ENCODE peak calls at places on chromosomes 1 and 21, in seven cellular contexts. L, Q, O, V, T, P and H are unnamed samples.

GRCh38 chr1:165070675-165071074 is 285.8 kb downstream of the LMX1A start:
- DNase-seq in L (no peak), V (no peak), Q (no peak), T (no peak), O (no peak), P (no peak), H (no peak)

GRCh38 chr1:247293047-247293446 is 37.2 kb downstream of the VN1R5 start:
- DNase-seq in V (no peak), O (no peak), Q (peak), T (no peak), P (peak), L (no peak), H (no peak)

GRCh38 chr1:163875214-163875926 is 553.6 kb downstream of the NUF2 start:
- DNase-seq in V (peak), T (peak), O (no peak), P (no peak), Q (no peak), L (no peak), H (no peak)

GRCh38 chr21:45122432-45123132 is 48.2 kb downstream of the ADARB1 start:
- DNase-seq in L (peak), O (no peak), V (no peak), Q (no peak), P (no peak), T (no peak), H (no peak)

GRCh38 chr1:63466759-63467158 is 56.3 kb downstream of the ITGB3BP start:
- DNase-seq in Q (no peak), P (peak), L (no peak), O (no peak), V (no peak), T (no peak), H (no peak)

GRCh38 chr1:92567211-92567868 is 80.6 kb upstream of the GFI1 start:
- DNase-seq in Q (no peak), V (peak), T (no peak), P (no peak), O (no peak), L (no peak), H (no peak)

GRCh38 chr21:19523731-19524130 is 1120.1 kb upstream of the TMPRSS15 start:
- DNase-seq in V (peak), O (no peak), T (no peak), P (no peak), Q (no peak), L (no peak), H (no peak)

GRCh38 chr1:69523032-69523431 is 44.7 kb upstream of the LRRC7 start:
- DNase-seq in Q (peak), T (no peak), V (peak), P (no peak), O (no peak), L (no peak), H (no peak)

GRCh38 chr1:104874044-104874443 is 1124.3 kb downstream of the AMY1C start:
- DNase-seq in P (no peak), Q (no peak), L (no peak), V (no peak), T (no peak), O (no peak), H (no peak)

GRCh38 chr1:220316291-220316690 is 44.0 kb upstream of the RAB3GAP2 start:
- DNase-seq in V (no peak), O (no peak), Q (no peak), T (no peak), P (no peak), L (no peak), H (no peak)

GRCh38 chr1:113109908-113110554 is 37.0 kb downstream of the LRIG2 start:
- DNase-seq in V (peak), O (no peak), L (no peak), T (peak), Q (peak), P (no peak), H (no peak)

GRCh38 chr1:10832703-10833102 is 36.3 kb upstream of the CASZ1 start:
- DNase-seq in L (no peak), V (peak), T (no peak), P (no peak), Q (no peak), O (no peak), H (no peak)

GRCh38 chr1:154384650-154385557 is 20.2 kb upstream of the IL6R start:
- DNase-seq in L (no peak), P (no peak), O (no peak), T (no peak), V (no peak), Q (no peak), H (no peak)

GRCh38 chr1:75630998-75631397 is 20.1 kb upstream of the SLC44A5 start:
- DNase-seq in T (no peak), O (no peak), L (no peak), Q (no peak), V (no peak), P (no peak), H (no peak)

GRCh38 chr1:234495231-234495990 is 16.4 kb upstream of the TARBP1 start:
- DNase-seq in Q (peak), P (no peak), V (peak), O (no peak), L (peak), T (no peak), H (no peak)

GRCh38 chr1:231232870-231233734 is 7.9 kb upstream of the GNPAT start:
- DNase-seq in O (no peak), Q (no peak), T (no peak), V (no peak), P (no peak), L (peak), H (no peak)

GRCh38 chr1:231194843-231195516 is 33.1 kb downstream of the TRIM67 start:
- DNase-seq in V (no peak), T (no peak), P (no peak), Q (no peak), O (peak), L (no peak), H (no peak)

GRCh38 chr1:81808760-81809159 is 8.0 kb downstream of the ADGRL2 start:
- DNase-seq in P (peak), O (peak), L (no peak), T (no peak), Q (no peak), V (no peak), H (no peak)

GRCh38 chr1:78055565-78056132 is 9.9 kb downstream of the GIPC2 start:
- DNase-seq in V (no peak), O (no peak), T (no peak), Q (no peak), P (no peak), L (no peak), H (no peak)

GRCh38 chr1:29903767-29904166 is 667.4 kb downstream of the PTPRU start:
- DNase-seq in Q (no peak), P (no peak), V (no peak), T (no peak), O (no peak), L (no peak), H (no peak)

GRCh38 chr1:190474587-190475305 is 2.9 kb downstream of the BRINP3 start:
- DNase-seq in T (no peak), O (no peak), V (no peak), Q (no peak), L (no peak), P (peak), H (no peak)

GRCh38 chr1:150165622-150166612 is 16.2 kb downstream of the PLEKHO1 start:
- DNase-seq in O (peak), Q (no peak), V (peak), T (peak), P (peak), L (peak), H (no peak)

GRCh38 chr1:189429610-189430009 is 1048.1 kb downstream of the BRINP3 start:
- DNase-seq in T (no peak), L (peak), O (no peak), Q (peak), V (no peak), P (peak), H (no peak)

GRCh38 chr1:14733053-14733778 is 134.7 kb downstream of the KAZN start:
- DNase-seq in T (no peak), L (peak), P (peak), V (peak), Q (no peak), O (peak), H (no peak)

GRCh38 chr1:66354311-66354922 is 179.5 kb upstream of the SGIP1 start:
- DNase-seq in P (peak), Q (no peak), T (no peak), V (no peak), O (no peak), L (no peak), H (no peak)

GRCh38 chr1:32768110-32768857 is 48.9 kb downstream of the YARS1 start:
- DNase-seq in O (no peak), Q (no peak), V (no peak), P (no peak), L (no peak), T (no peak), H (no peak)

GRCh38 chr1:32771561-32772280 is 45.4 kb downstream of the YARS1 start:
- DNase-seq in Q (no peak), T (no peak), P (peak), L (no peak), V (no peak), O (no peak), H (no peak)

GRCh38 chr1:32770741-32771548 is 46.2 kb downstream of the YARS1 start:
- DNase-seq in O (no peak), P (no peak), L (no peak), T (no peak), V (no peak), Q (no peak), H (no peak)

GRCh38 chr1:32769524-32770220 is 47.5 kb downstream of the YARS1 start:
- DNase-seq in V (peak), T (no peak), L (no peak), P (no peak), Q (no peak), O (no peak), H (no peak)

GRCh38 chr1:32770221-32770731 is 46.9 kb downstream of the YARS1 start:
- DNase-seq in P (no peak), Q (no peak), V (no peak), O (no peak), T (no peak), L (no peak), H (no peak)
- H3K27ac ChIP-seq in P (peak), Q (no peak), V (peak), O (no peak), T (no peak), L (no peak), H (no peak)

GRCh38 chr1:6512908-6513280 is 21.4 kb upstream of the PLEKHG5 start:
- DNase-seq in V (no peak), L (no peak), T (no peak), Q (no peak), P (no peak), O (peak), H (no peak)

GRCh38 chr1:6511056-6511455 is 19.6 kb upstream of the PLEKHG5 start:
- DNase-seq in V (no peak), O (no peak), Q (no peak), P (no peak), T (no peak), L (no peak), H (no peak)

GRCh38 chr1:6511461-6512244 is 20.2 kb upstream of the PLEKHG5 start:
- DNase-seq in Q (no peak), O (no peak), P (no peak), V (no peak), T (no peak), L (no peak), H (no peak)

GRCh38 chr1:6512245-6512907 is 20.9 kb upstream of the PLEKHG5 start:
- DNase-seq in O (peak), V (no peak), Q (no peak), L (no peak), T (no peak), P (no peak), H (no peak)

DNA sequence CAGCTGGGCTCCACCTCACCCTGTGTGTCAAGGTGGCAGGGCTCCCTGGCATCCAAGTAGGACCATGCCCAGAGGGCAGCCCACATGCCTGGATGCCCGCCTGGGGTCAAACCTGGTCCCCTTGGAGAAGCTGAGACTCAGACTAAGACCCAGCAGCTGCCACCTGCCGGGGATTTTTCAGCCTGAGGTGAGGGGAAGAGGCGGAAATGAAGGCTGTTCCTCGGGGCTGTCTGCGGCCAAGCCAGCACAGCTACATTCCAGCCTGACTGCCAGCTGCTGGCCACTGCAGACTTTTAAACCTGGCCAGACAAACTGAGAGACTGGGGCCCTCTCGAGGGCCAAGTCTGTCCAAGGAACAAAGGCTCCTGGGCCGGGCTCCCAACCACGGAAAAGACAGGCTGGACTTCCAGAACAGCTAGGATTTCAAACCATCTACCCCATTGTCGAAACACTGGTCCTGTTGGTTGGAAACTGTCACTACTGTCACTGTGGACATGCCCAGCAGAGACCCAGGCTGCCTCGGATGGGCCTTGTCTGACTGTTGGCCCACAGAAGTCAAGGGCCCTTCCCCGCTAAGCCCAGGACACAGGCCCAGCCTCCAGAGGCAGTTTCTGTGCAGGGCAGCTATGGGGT is 21.9 kb upstream of the PLEKHG5 start:
- DNase-seq in V (no peak), P (no peak), Q (no peak), O (peak), L (no peak), T (no peak), H (no peak)
- TF ChIP-seq CTCF in V (no peak), P (no peak), Q (no peak), O (peak), L (no peak), T (no peak), H (no peak)

GRCh38 chr1:1143636-1144035 is 27.7 kb upstream of the C1orf159 start:
- DNase-seq in P (no peak), Q (no peak), V (no peak), O (no peak), L (no peak), T (no peak), H (no peak)
- H3K27ac ChIP-seq in P (no peak), Q (no peak), V (peak), O (no peak), L (peak), T (no peak), H (no peak)

DNA sequence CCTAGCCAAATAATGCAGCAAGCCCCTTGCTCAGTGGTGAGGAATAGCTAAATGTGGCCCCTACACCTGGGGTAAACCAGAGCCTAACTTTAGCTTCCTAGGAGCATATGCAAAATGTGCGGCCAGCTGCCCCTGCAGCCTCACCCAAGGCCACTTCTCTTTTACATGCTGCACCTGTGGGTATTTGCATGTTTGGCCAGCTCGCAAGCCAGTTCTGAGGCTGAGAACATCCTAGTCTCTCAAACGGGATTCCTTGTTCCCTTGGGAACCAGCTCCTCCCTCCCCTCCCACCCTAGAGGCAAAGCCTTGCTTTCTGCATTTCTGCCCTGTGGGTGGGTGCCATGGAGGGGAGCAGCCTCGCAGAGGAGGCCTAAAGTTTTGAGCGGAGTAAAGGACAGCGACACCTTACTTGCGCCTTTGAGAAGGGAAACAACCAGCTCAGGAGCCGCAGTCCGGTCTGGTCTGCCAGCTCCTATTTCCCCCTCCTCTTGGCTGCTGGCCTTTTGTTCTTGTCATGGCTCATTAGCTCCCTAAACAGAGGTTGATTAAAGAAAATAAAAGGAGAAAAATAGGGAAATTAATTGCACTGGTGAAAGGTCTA is 68.5 kb downstream of the TEX35 start:
- DNase-seq in T (no peak), P (peak), V (no peak), L (peak), Q (no peak), O (no peak), H (no peak)
- TF ChIP-seq CTCF in T (no peak), P (peak), V (no peak), L (peak), Q (no peak), O (no peak), H (no peak)

DNA sequence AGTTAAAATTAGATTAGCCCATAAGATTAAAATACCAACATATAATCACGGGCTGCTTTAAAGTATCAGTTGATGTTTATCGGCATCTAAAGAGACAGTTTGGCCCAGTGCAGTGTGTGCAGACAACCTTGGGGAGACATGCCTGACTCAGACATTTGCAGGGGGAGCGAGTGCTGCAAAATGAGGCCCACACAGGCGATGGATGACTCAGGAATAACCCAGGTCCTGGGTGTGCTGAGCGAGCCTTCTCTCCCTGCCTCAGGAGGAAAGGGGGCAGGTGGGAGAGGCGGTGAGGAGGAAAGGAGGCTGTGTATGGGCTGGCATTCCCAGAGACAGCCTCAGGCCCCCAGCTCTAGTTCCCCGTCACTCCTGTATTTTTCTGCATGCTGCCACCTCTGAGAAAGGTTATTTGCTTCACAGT is 9.0 kb downstream of the SLC9A1 start:
- DNase-seq in Q (peak), V (peak), O (no peak), L (no peak), P (peak), T (peak), H (no peak)
- H3K27ac ChIP-seq in Q (peak), V (peak), O (no peak), L (no peak), P (peak), T (peak), H (peak)

DNA sequence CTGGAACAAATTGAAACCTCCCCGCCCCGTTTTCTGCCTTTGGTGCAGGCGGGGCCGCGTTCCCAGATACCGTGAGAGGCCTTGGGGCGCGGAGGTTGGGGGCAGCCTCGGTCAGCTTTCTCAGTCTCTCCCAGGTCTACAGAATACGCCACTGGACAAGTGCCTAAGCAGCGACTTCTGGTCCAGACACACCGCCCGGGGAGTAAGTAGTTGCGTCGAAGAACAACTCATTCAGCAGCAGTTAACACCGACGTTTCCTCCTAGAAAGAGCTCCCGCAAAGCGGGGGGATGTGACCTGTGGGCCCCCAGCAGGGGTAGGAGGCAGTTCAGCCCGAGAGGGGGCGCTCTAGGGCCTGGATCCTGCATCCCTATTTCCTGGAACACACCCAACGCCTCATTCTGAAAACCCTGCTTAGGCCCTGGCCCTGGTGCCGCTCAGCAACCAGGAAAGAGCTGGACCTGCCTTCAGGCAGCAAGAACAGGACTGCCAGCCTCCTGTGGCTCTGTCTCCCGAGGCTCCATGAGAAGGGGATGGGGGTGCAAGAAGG is 6.5 kb upstream of the BARHL2 start:
- DNase-seq in O (peak), V (no peak), P (peak), Q (no peak), T (no peak), L (no peak), H (peak)
- TF ChIP-seq CTCF in O (peak), V (no peak), P (peak), Q (no peak), T (no peak), L (peak), H (no peak)